ENCODE peak calls at places on chromosomes 11 and 22, in five cellular contexts. One of them, this sample, is unnamed.

GRCh38 chr22:23775779-23776375 is 3.2 kb downstream of the MMP11 start:
- DNase-seq in K562: no peak
- DNase-seq in A549: peak
- DNase-seq in endothelial cell of umbilical vein: no peak
- DNase-seq in GM12878: no peak
- DNase-seq in this sample: no peak

GRCh38 chr22:39123811-39124668 is 27.0 kb downstream of the APOBEC3H start:
- DNase-seq in K562: peak
- DNase-seq in A549: no peak
- DNase-seq in endothelial cell of umbilical vein: no peak
- DNase-seq in GM12878: no peak
- DNase-seq in this sample: peak

GRCh38 chr22:19357270-19358105 is 66.0 kb upstream of the CLTCL1 start:
- DNase-seq in K562: no peak
- DNase-seq in A549: no peak
- DNase-seq in endothelial cell of umbilical vein: no peak
- DNase-seq in GM12878: no peak
- DNase-seq in this sample: no peak

GRCh38 chr11:62456630-62457029 is 37.8 kb downstream of the SCGB1A1 start:
- DNase-seq in K562: no peak
- DNase-seq in A549: no peak
- DNase-seq in endothelial cell of umbilical vein: no peak
- DNase-seq in GM12878: no peak
- DNase-seq in this sample: no peak

GRCh38 chr22:24516301-24516737 is 21.2 kb downstream of the UPB1 start:
- DNase-seq in K562: no peak
- DNase-seq in A549: peak
- DNase-seq in endothelial cell of umbilical vein: no peak
- DNase-seq in GM12878: no peak
- DNase-seq in this sample: no peak

GRCh38 chr22:46147061-46147460 is 3.3 kb upstream of the PPARA start:
- DNase-seq in K562: no peak
- DNase-seq in A549: no peak
- DNase-seq in endothelial cell of umbilical vein: no peak
- DNase-seq in GM12878: no peak
- DNase-seq in this sample: no peak

GRCh38 chr11:120682866-120683265 is 171.3 kb downstream of the GRIK4 start:
- DNase-seq in K562: no peak
- DNase-seq in A549: no peak
- DNase-seq in endothelial cell of umbilical vein: no peak
- DNase-seq in GM12878: no peak
- DNase-seq in this sample: no peak

GRCh38 chr11:110755961-110756360 is 43.7 kb upstream of the ARHGAP20 start:
- DNase-seq in K562: no peak
- DNase-seq in A549: no peak
- DNase-seq in endothelial cell of umbilical vein: no peak
- DNase-seq in GM12878: no peak
- DNase-seq in this sample: no peak

GRCh38 chr11:134252539-134253188 is 488 bp downstream of the THYN1 start:
- DNase-seq in K562: no peak
- DNase-seq in A549: no peak
- DNase-seq in endothelial cell of umbilical vein: no peak
- DNase-seq in GM12878: no peak
- DNase-seq in this sample: peak

GRCh38 chr11:118170892-118171273 is 5.6 kb downstream of the SCN2B start:
- DNase-seq in K562: no peak
- DNase-seq in A549: no peak
- DNase-seq in endothelial cell of umbilical vein: no peak
- DNase-seq in GM12878: no peak
- DNase-seq in this sample: no peak

GRCh38 chr22:20199906-20200305 is 49.1 kb upstream of the CCDC188 start:
- DNase-seq in K562: no peak
- DNase-seq in A549: no peak
- DNase-seq in endothelial cell of umbilical vein: no peak
- DNase-seq in GM12878: no peak
- DNase-seq in this sample: no peak

GRCh38 chr11:63017306-63017974 is 1.8 kb upstream of the SLC22A8 start:
- DNase-seq in K562: no peak
- DNase-seq in A549: no peak
- DNase-seq in endothelial cell of umbilical vein: peak
- DNase-seq in GM12878: no peak
- DNase-seq in this sample: peak

GRCh38 chr22:39825661-39826102 is 67.9 kb downstream of the ENTHD1 start:
- DNase-seq in K562: no peak
- DNase-seq in A549: no peak
- DNase-seq in endothelial cell of umbilical vein: no peak
- DNase-seq in GM12878: peak
- DNase-seq in this sample: no peak

GRCh38 chr11:111120221-111120620 is 125.3 kb upstream of the POU2AF2 start:
- DNase-seq in K562: no peak
- DNase-seq in A549: no peak
- DNase-seq in endothelial cell of umbilical vein: no peak
- DNase-seq in GM12878: no peak
- DNase-seq in this sample: no peak

GRCh38 chr22:44426981-44427380 is 71.1 kb downstream of the RTL6 start:
- DNase-seq in K562: no peak
- DNase-seq in A549: no peak
- DNase-seq in endothelial cell of umbilical vein: no peak
- DNase-seq in GM12878: no peak
- DNase-seq in this sample: no peak

GRCh38 chr22:46600397-46600796 is 19.8 kb upstream of the GRAMD4 start:
- DNase-seq in K562: no peak
- DNase-seq in A549: no peak
- DNase-seq in endothelial cell of umbilical vein: no peak
- DNase-seq in GM12878: no peak
- DNase-seq in this sample: no peak

GRCh38 chr11:134361241-134361640 is 29.5 kb downstream of the GLB1L2 start:
- DNase-seq in K562: no peak
- DNase-seq in A549: no peak
- DNase-seq in endothelial cell of umbilical vein: no peak
- DNase-seq in GM12878: no peak
- DNase-seq in this sample: no peak

GRCh38 chr11:73269353-73270088 is 2.6 kb upstream of the P2RY6 start:
- DNase-seq in K562: no peak
- DNase-seq in A549: no peak
- DNase-seq in endothelial cell of umbilical vein: no peak
- DNase-seq in GM12878: no peak
- DNase-seq in this sample: no peak

GRCh38 chr22:44108076-44108475 is 72.6 kb upstream of the PARVG start:
- DNase-seq in K562: no peak
- DNase-seq in A549: no peak
- DNase-seq in endothelial cell of umbilical vein: no peak
- DNase-seq in GM12878: no peak
- DNase-seq in this sample: no peak

GRCh38 chr22:29907753-29908515 is 25.0 kb downstream of the MTMR3 start:
- DNase-seq in K562: peak
- DNase-seq in A549: peak
- DNase-seq in endothelial cell of umbilical vein: peak
- DNase-seq in GM12878: no peak
- DNase-seq in this sample: peak

GRCh38 chr11:112977620-112978212 is 16.5 kb downstream of the NCAM1 start:
- DNase-seq in K562: no peak
- DNase-seq in A549: no peak
- DNase-seq in endothelial cell of umbilical vein: no peak
- DNase-seq in GM12878: no peak
- DNase-seq in this sample: no peak

GRCh38 chr11:75311858-75312288 is 39.6 kb downstream of the ARRB1 start:
- DNase-seq in K562: no peak
- DNase-seq in A549: no peak
- DNase-seq in endothelial cell of umbilical vein: peak
- DNase-seq in GM12878: no peak
- DNase-seq in this sample: peak

GRCh38 chr11:110131386-110132123 is 38.4 kb downstream of the ZC3H12C start:
- DNase-seq in K562: no peak
- DNase-seq in A549: no peak
- DNase-seq in endothelial cell of umbilical vein: no peak
- DNase-seq in GM12878: no peak
- DNase-seq in this sample: no peak

GRCh38 chr11:47254381-47254780 is 3.4 kb upstream of the NR1H3 start:
- DNase-seq in K562: no peak
- DNase-seq in A549: no peak
- DNase-seq in endothelial cell of umbilical vein: peak
- DNase-seq in GM12878: no peak
- DNase-seq in this sample: no peak

GRCh38 chr11:134579709-134580634 is 167.9 kb upstream of the B3GAT1 start:
- DNase-seq in K562: no peak
- DNase-seq in A549: no peak
- DNase-seq in endothelial cell of umbilical vein: no peak
- DNase-seq in GM12878: no peak
- DNase-seq in this sample: peak

GRCh38 chr11:34454308-34455032 is 15.7 kb downstream of the CAT start:
- DNase-seq in K562: no peak
- DNase-seq in A549: no peak
- DNase-seq in endothelial cell of umbilical vein: no peak
- DNase-seq in GM12878: no peak
- DNase-seq in this sample: no peak

GRCh38 chr11:123430736-123431356 is 777 bp downstream of the GRAMD1B start:
- DNase-seq in K562: no peak
- DNase-seq in A549: peak
- DNase-seq in endothelial cell of umbilical vein: peak
- DNase-seq in GM12878: no peak
- DNase-seq in this sample: no peak

GRCh38 chr11:134727204-134727603 is 315.2 kb upstream of the B3GAT1 start:
- DNase-seq in K562: peak
- DNase-seq in A549: no peak
- DNase-seq in endothelial cell of umbilical vein: no peak
- DNase-seq in GM12878: no peak
- DNase-seq in this sample: no peak

GRCh38 chr11:128400382-128401203 is 186.8 kb downstream of the ETS1 start:
- DNase-seq in K562: no peak
- DNase-seq in A549: no peak
- DNase-seq in endothelial cell of umbilical vein: no peak
- DNase-seq in GM12878: no peak
- DNase-seq in this sample: peak

GRCh38 chr22:39937881-39938280 is 22.3 kb upstream of the TMA7B start:
- DNase-seq in K562: no peak
- DNase-seq in A549: no peak
- DNase-seq in endothelial cell of umbilical vein: no peak
- DNase-seq in GM12878: no peak
- DNase-seq in this sample: no peak

DNA sequence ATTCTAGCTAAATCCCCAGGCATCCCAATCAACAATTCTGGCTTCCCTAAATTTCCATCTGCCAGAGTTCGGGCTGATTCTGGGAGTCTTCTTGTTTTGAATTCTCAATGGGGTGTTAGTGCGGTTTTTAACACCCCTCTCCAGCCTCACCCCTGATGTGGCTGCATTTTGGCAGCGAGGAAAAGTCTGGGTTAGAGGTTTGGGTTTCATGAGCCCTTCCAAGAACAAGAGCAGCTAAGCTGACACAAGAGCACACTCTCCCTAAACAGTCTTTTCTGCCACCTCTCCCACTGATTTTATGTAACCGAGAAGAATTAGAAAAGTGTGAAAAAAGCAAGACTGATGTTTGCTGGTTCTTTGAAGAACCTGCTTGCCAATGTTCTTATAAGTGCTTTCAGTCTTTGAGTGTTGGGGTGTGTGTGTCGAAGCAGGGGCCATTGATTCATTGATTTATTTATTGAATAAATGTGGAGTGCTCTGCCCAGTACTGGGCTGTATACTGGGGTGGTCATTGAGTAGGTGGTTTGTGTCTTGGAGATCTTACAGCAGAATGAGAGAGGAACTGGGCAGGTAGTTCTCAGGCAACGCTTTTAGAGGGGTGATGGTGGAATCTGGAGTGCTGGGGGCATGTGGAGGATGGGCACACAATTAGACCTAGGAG is 101.5 kb downstream of the TRAF6 start:
- DNase-seq in K562: no peak
- DNase-seq in A549: no peak
- DNase-seq in endothelial cell of umbilical vein: no peak
- DNase-seq in GM12878: no peak
- DNase-seq in this sample: no peak
- H3K4me3 ChIP-seq in K562: no peak
- H3K4me3 ChIP-seq in A549: no peak
- H3K4me3 ChIP-seq in endothelial cell of umbilical vein: no peak
- H3K4me3 ChIP-seq in GM12878: no peak
- H3K4me3 ChIP-seq in this sample: no peak

DNA sequence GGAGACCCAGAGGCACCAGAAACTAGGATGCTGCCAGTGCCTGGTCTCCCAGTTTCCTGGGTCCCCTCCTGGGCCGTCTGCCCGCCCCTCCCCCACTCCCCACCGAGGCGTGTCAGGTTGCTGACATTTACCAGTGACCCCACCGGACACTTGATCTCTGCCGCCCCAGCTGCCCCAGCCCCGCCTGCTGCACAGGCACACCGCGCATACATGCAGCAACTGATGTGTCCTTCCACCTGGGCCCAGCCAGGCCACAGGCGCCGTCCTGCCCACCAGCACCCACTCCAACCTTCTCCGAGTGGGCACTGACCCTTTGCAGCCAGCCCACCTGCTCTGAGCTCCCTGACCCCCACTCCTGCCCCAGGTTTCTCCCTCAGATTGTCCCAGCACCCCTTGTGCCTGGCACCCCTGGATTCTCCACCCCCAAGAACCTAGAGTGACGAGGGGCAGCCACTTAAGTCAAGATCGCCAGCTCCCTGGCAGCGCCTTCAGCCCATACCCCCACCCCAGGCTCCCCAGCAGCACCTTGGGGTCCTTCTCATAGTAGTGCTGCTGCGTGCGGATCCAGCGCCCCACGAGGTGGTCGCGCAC is 548 bp downstream of the PYGM start:
- DNase-seq in K562: no peak
- DNase-seq in A549: no peak
- DNase-seq in endothelial cell of umbilical vein: no peak
- DNase-seq in GM12878: no peak
- DNase-seq in this sample: peak
- TF ChIP-seq MAX in K562: no peak
- TF ChIP-seq MAX in A549: no peak
- TF ChIP-seq MAX in endothelial cell of umbilical vein: no peak
- TF ChIP-seq MAX in GM12878: no peak
- TF ChIP-seq MAX in this sample: no peak

GRCh38 chr11:19994712-19995111 is 165.6 kb downstream of the DBX1 start:
- DNase-seq in K562: no peak
- DNase-seq in A549: no peak
- DNase-seq in endothelial cell of umbilical vein: no peak
- DNase-seq in GM12878: no peak
- DNase-seq in this sample: no peak
- H3K4me3 ChIP-seq in K562: no peak
- H3K4me3 ChIP-seq in A549: no peak
- H3K4me3 ChIP-seq in endothelial cell of umbilical vein: no peak
- H3K4me3 ChIP-seq in GM12878: no peak
- H3K4me3 ChIP-seq in this sample: no peak

DNA sequence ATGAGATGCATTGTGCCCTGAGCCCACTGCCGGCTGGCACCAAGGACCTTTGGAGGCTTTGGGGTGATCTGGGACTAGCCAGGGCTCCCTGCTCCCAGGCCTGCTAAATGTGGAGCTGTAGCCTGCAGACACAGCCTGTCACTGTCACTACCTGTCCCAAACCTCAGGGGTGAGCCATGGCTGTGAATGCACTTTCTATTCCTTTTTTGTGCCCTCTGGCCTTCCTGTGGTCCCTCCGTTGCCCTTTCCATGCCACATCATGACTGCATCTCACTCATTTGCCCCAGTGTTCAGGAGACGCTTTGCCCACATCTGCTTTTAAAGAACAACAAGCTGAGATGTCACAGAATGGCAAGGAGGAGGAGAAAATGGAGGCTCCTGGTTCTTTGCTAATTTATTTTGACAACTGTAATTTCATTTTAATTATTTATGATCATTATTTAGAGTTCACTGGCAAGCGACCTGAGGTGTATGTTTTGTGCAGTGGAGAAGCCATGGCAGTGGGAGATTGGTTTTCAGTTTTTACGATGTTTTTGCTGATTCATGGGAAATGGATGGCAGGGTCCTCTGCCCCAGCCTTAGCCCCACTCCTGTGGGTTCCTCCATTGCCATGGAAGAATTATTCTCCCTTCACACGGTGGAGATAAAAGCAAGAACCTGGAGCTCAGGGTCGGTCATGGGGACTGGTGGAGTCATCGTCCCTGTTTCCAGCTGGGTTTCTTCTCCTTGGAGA is 69.2 kb downstream of the TSPAN18 start:
- DNase-seq in K562: no peak
- DNase-seq in A549: no peak
- DNase-seq in endothelial cell of umbilical vein: no peak
- DNase-seq in GM12878: no peak
- DNase-seq in this sample: no peak
- TF ChIP-seq MAX in K562: no peak
- TF ChIP-seq MAX in A549: no peak
- TF ChIP-seq MAX in endothelial cell of umbilical vein: no peak
- TF ChIP-seq MAX in GM12878: no peak
- TF ChIP-seq MAX in this sample: no peak